ENCODE peak calls at places on chromosome 19, in four cellular contexts. R is ascending aorta, U is right lobe of liver, W is astrocyte of the cerebellum. K is an unnamed sample.

GRCh38 chr19:12065100-12065538 is 588 bp downstream of the ZNF844 start:
- DNase-seq in R (no peak), U (no peak), W (peak; percentile 37), K (no peak)

GRCh38 chr19:46924874-46925547 is 64.2 kb downstream of the ARHGAP35 start:
- DNase-seq in R (no peak), U (peak; percentile 45), W (no peak), K (no peak)

GRCh38 chr19:3163230-3163886 is 15.2 kb upstream of the S1PR4 start:
- DNase-seq in R (no peak), U (peak; percentile 73), W (no peak), K (peak; percentile 98)

GRCh38 chr19:45136507-45137178 is 24.1 kb downstream of the NKPD1 start:
- DNase-seq in R (no peak), U (no peak), W (no peak), K (no peak)

GRCh38 chr19:55586976-55587668 is 6.5 kb upstream of the ZNF579 start:
- DNase-seq in R (peak; percentile 76), U (peak; percentile 97), W (peak; percentile 66), K (peak; percentile 81)

GRCh38 chr19:35332817-35333216 is 3.8 kb downstream of the CD22 start:
- DNase-seq in R (no peak), U (no peak), W (no peak), K (no peak)

GRCh38 chr19:41657157-41657556 is 30.3 kb upstream of the CEACAM4 start:
- DNase-seq in R (no peak), U (no peak), W (no peak), K (no peak)

GRCh38 chr19:45528149-45528743 is 21.0 kb downstream of the VASP start:
- DNase-seq in R (no peak), U (no peak), W (no peak), K (no peak)

GRCh38 chr19:41705393-41706174 is 2.8 kb upstream of the CEACAM5 start:
- DNase-seq in R (no peak), U (peak; percentile 44), W (no peak), K (no peak)

GRCh38 chr19:343941-344624 is 513 bp downstream of the MIER2 start:
- DNase-seq in R (no peak), U (no peak), W (no peak), K (peak; percentile 80)

GRCh38 chr19:14467816-14468215 is 7.3 kb downstream of the PTGER1 start:
- DNase-seq in R (no peak), U (no peak), W (no peak), K (no peak)

GRCh38 chr19:38224014-38224862 is at the start of gene DPF1:
- DNase-seq in R (no peak), U (no peak), W (no peak), K (peak; percentile 95)

GRCh38 chr19:41928221-41928683 is at the start of gene ERFL:
- DNase-seq in R (no peak), U (no peak), W (no peak), K (no peak)

GRCh38 chr19:6516659-6517291 is 14.1 kb upstream of the TNFSF9 start:
- DNase-seq in R (peak; percentile 31), U (peak; percentile 88), W (peak; percentile 69), K (peak; percentile 85)

GRCh38 chr19:41392775-41393174 is 4.4 kb downstream of the EXOSC5 start:
- DNase-seq in R (no peak), U (no peak), W (no peak), K (no peak)

GRCh38 chr19:55156202-55157063 is 1.1 kb downstream of the TNNI3 start:
- DNase-seq in R (no peak), U (no peak), W (no peak), K (no peak)

GRCh38 chr19:44912854-44913253 is 1.6 kb upstream of the APOC1 start:
- DNase-seq in R (peak; percentile 26), U (peak; percentile 98), W (no peak), K (no peak)

GRCh38 chr19:8526345-8527062 is 12.5 kb upstream of the ZNF414 start:
- DNase-seq in R (peak; percentile 61), U (peak; percentile 92), W (peak; percentile 82), K (peak; percentile 73)

GRCh38 chr19:8794823-8795222 is 37.3 kb downstream of the ZNF558 start:
- DNase-seq in R (no peak), U (no peak), W (no peak), K (no peak)

GRCh38 chr19:38243279-38243673 is 12.9 kb downstream of the PPP1R14A start:
- DNase-seq in R (no peak), U (no peak), W (no peak), K (no peak)

GRCh38 chr19:55270172-55270942 is 9.6 kb downstream of the HSPBP1 start:
- DNase-seq in R (no peak), U (no peak), W (no peak), K (no peak)

GRCh38 chr19:3465552-3465951 is 14.8 kb downstream of the SMIM24 start:
- DNase-seq in R (no peak), U (no peak), W (no peak), K (no peak)

GRCh38 chr19:42246143-42246868 is 3.9 kb upstream of the GSK3A start:
- DNase-seq in R (no peak), U (peak; percentile 66), W (peak; percentile 48), K (no peak)

GRCh38 chr19:33960566-33960965 is 163.9 kb downstream of the KCTD15 start:
- DNase-seq in R (no peak), U (no peak), W (no peak), K (no peak)

GRCh38 chr19:10088949-10089554 is 2.9 kb downstream of the SHFL start:
- DNase-seq in R (no peak), U (no peak), W (no peak), K (no peak)

GRCh38 chr19:1251503-1252220 is 3.3 kb downstream of the MIDN start:
- DNase-seq in R (no peak), U (no peak), W (no peak), K (no peak)

GRCh38 chr19:9065457-9066014 is 21.3 kb upstream of the OR1M1 start:
- DNase-seq in R (no peak), U (no peak), W (no peak), K (no peak)

GRCh38 chr19:1884719-1885334 is 469 bp downstream of the ABHD17A start:
- DNase-seq in R (no peak), U (peak; percentile 56), W (no peak), K (no peak)

GRCh38 chr19:3533020-3533408 is 6.0 kb upstream of the TEKTIP1 start:
- DNase-seq in R (no peak), U (no peak), W (no peak), K (no peak)

GRCh38 chr19:23771761-23772667 is 13.3 kb upstream of the ZNF681 start:
- DNase-seq in R (no peak), U (no peak), W (no peak), K (no peak)

GRCh38 chr19:32098953-32099352 is 246.5 kb upstream of the ZNF507 start:
- DNase-seq in R (no peak), U (no peak), W (no peak), K (no peak)

GRCh38 chr19:5080030-5080644 is 111.2 kb downstream of the KDM4B start:
- DNase-seq in R (no peak), U (no peak), W (no peak), K (no peak)

GRCh38 chr19:28465317-28466086 is 747.4 kb downstream of the UQCRFS1 start:
- DNase-seq in R (no peak), U (no peak), W (no peak), K (no peak)

GRCh38 chr19:9721861-9722260 is 46.7 kb downstream of the ZNF846 start:
- DNase-seq in R (no peak), U (no peak), W (no peak), K (peak; percentile 35)

GRCh38 chr19:16067205-16067938 is 8.9 kb upstream of the TPM4 start:
- DNase-seq in R (peak; percentile 67), U (no peak), W (peak; percentile 62), K (no peak)

GRCh38 chr19:821228-821975 is at the start of gene PLPPR3:
- DNase-seq in R (no peak), U (no peak), W (no peak), K (peak; percentile 52)

GRCh38 chr19:38394488-38394887 is 6.0 kb downstream of the SPRED3 start:
- DNase-seq in R (no peak), U (no peak), W (no peak), K (no peak)

GRCh38 chr19:12353375-12353774 is 12.1 kb downstream of the ZNF442 start:
- DNase-seq in R (no peak), U (no peak), W (no peak), K (no peak)

GRCh38 chr19:50410109-50410508 is 8.6 kb upstream of the SPIB start:
- DNase-seq in R (no peak), U (no peak), W (no peak), K (no peak)

GRCh38 chr19:50406156-50406820 is 12.4 kb upstream of the SPIB start:
- DNase-seq in R (no peak), U (peak; percentile 43), W (no peak), K (no peak)

GRCh38 chr19:50402544-50403301 is 16.0 kb upstream of the SPIB start:
- DNase-seq in R (no peak), U (peak; percentile 43), W (no peak), K (no peak)

GRCh38 chr19:50409347-50409746 is 9.4 kb upstream of the SPIB start:
- DNase-seq in R (no peak), U (no peak), W (no peak), K (no peak)

GRCh38 chr19:50406829-50407228 is 11.9 kb upstream of the SPIB start:
- DNase-seq in R (no peak), U (no peak), W (no peak), K (no peak)
- TF ChIP-seq CTCF in R (no peak), U (no peak), W (no peak), K (no peak)

GRCh38 chr19:49845433-49845832 is 5.5 kb upstream of the PTOV1 start:
- DNase-seq in R (no peak), U (no peak), W (no peak), K (no peak)
- TF ChIP-seq CTCF in R (no peak), U (no peak), W (no peak), K (no peak)

DNA sequence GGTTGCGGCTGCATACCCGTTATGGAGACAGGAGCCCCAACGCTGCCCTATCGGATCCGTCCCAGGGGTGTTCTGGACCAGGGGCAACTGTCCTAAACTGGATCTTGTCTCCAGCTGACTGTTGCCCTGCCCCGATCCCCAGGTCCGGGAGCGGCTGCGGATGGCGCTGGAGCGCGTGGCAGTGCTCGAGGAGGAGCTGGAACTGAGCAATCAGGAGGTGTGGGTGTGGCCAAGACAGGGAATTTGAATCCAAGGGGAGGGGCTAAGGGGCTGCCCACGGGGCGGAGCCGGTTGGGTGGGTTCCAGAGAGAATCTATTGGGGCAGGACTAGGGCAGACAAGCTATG is 9.9 kb downstream of the PPFIA3 start:
- DNase-seq in R (no peak), U (no peak), W (no peak), K (no peak)
- TF ChIP-seq CTCF in R (no peak), U (no peak), W (no peak), K (no peak)

GRCh38 chr19:53389591-53390377 is 5.2 kb upstream of the ZNF765 start:
- DNase-seq in R (no peak), U (no peak), W (no peak), K (no peak)

GRCh38 chr19:53394522-53394973 is 401 bp upstream of the ZNF765 start:
- DNase-seq in R (peak; percentile 9), U (peak; percentile 50), W (no peak), K (no peak)

GRCh38 chr19:53394974-53395839 is at the start of gene ZNF765:
- DNase-seq in R (peak; percentile 82), U (peak; percentile 96), W (peak; percentile 80), K (peak; percentile 53)
- TF ChIP-seq CTCF in R (peak; percentile 58), U (peak; percentile 46), W (peak; percentile 46), K (peak; percentile 30)